ENCODE peak calls at places on chromosome 7, in ten cellular contexts. D is GM23338, Z is cardiac muscle cell, H is astrocyte, G is HAP-1, X is GM23248, K is PC-3, N is colonic mucosa, E is IMR-90, O is stomach. B is an unnamed sample.
A peak's percentile ranks its signal among the peaks of the same experiment; 100 is the strongest.

GRCh38 chr7:155815332-155816191 is 3.3 kb upstream of the SHH start:
- DNase-seq in E (peak; percentile 43), H (no peak), X (peak; percentile 69), O (peak; percentile 76), N (peak; percentile 82), D (peak; percentile 87), Z (peak; percentile 34), K (peak; percentile 76), G (peak; percentile 25), B (peak; percentile 53)

GRCh38 chr7:17900464-17900863 is 39.8 kb downstream of the SNX13 start:
- DNase-seq in Z (no peak), O (no peak), N (no peak), X (no peak), G (no peak), K (no peak), E (no peak), H (no peak), D (no peak), B (no peak)

GRCh38 chr7:50092579-50093411 is at the start of gene ZPBP:
- DNase-seq in Z (peak; percentile 47), X (peak; percentile 52), D (peak; percentile 76), H (peak; percentile 1), O (no peak), K (peak; percentile 67), N (peak; percentile 44), G (peak; percentile 48), E (peak; percentile 4), B (peak; percentile 38)

GRCh38 chr7:47783456-47784240 is 164.6 kb downstream of the PKD1L1 start:
- DNase-seq in X (peak; percentile 94), O (no peak), Z (no peak), N (no peak), H (peak; percentile 99), E (peak; percentile 98), D (no peak), G (peak; percentile 61), K (peak; percentile 93), B (peak; percentile 94)

GRCh38 chr7:18958627-18959026 is 158.8 kb downstream of the TWIST1 start:
- DNase-seq in E (peak; percentile 85), D (no peak), X (peak; percentile 60), N (no peak), K (peak; percentile 67), H (peak; percentile 81), G (no peak), Z (no peak), O (no peak), B (peak; percentile 36)

GRCh38 chr7:30851651-30852359 is 59.8 kb upstream of the AQP1 start:
- DNase-seq in D (peak; percentile 13), G (no peak), N (no peak), K (no peak), E (no peak), Z (no peak), O (no peak), H (no peak), X (peak; percentile 74), B (peak; percentile 59)

GRCh38 chr7:70720191-70720873 is 411.6 kb upstream of the GALNT17 start:
- DNase-seq in X (no peak), E (no peak), K (no peak), Z (no peak), N (no peak), O (no peak), D (peak; percentile 43), H (no peak), G (no peak), B (no peak)

GRCh38 chr7:138781004-138781403 is 16.8 kb upstream of the TMEM213 start:
- DNase-seq in E (no peak), D (no peak), N (no peak), G (no peak), H (no peak), O (no peak), X (no peak), K (no peak), Z (no peak), B (no peak)

GRCh38 chr7:131327626-131328386 is at the start of gene MKLN1:
- DNase-seq in K (peak; percentile 85), H (peak; percentile 71), E (peak; percentile 85), G (peak; percentile 90), D (peak; percentile 97), O (peak; percentile 96), X (peak; percentile 97), Z (peak; percentile 97), N (peak; percentile 92), B (peak; percentile 97)

GRCh38 chr7:55133630-55134392 is 115.0 kb downstream of the EGFR start:
- DNase-seq in H (peak; percentile 99), K (peak; percentile 96), E (peak; percentile 99), X (peak; percentile 99), O (peak; percentile 51), Z (peak; percentile 20), N (no peak), G (no peak), D (no peak), B (peak; percentile 97)

GRCh38 chr7:148754912-148755311 is 56.2 kb downstream of the CUL1 start:
- DNase-seq in G (no peak), Z (no peak), O (no peak), D (no peak), K (no peak), X (no peak), H (no peak), N (no peak), E (no peak), B (no peak)

GRCh38 chr7:134690614-134691504 is 44.2 kb downstream of the BPGM start:
- DNase-seq in G (no peak), X (peak; percentile 39), N (no peak), O (no peak), Z (no peak), D (no peak), E (peak; percentile 24), K (no peak), H (peak; percentile 85), B (peak; percentile 73)

GRCh38 chr7:128032605-128033235 is 1.5 kb upstream of the LRRC4 start:
- DNase-seq in X (peak; percentile 78), E (peak; percentile 28), O (no peak), D (peak; percentile 57), H (no peak), Z (no peak), N (no peak), K (no peak), G (no peak), B (no peak)

GRCh38 chr7:18457832-18458231 is 37.7 kb upstream of the HDAC9 start:
- DNase-seq in O (no peak), X (no peak), E (no peak), N (no peak), D (no peak), K (no peak), G (no peak), H (no peak), Z (no peak), B (no peak)

GRCh38 chr7:143369678-143370651 is 7.5 kb upstream of the FAM131B start:
- DNase-seq in D (peak; percentile 92), Z (no peak), K (no peak), H (no peak), O (no peak), G (no peak), E (no peak), X (no peak), N (peak; percentile 73), B (no peak)

GRCh38 chr7:79461660-79462059 is 8.2 kb upstream of the MAGI2 start:
- DNase-seq in O (no peak), X (peak; percentile 75), N (no peak), K (peak; percentile 86), H (peak; percentile 68), D (no peak), G (peak; percentile 63), E (peak; percentile 91), Z (no peak), B (peak; percentile 79)

DNA sequence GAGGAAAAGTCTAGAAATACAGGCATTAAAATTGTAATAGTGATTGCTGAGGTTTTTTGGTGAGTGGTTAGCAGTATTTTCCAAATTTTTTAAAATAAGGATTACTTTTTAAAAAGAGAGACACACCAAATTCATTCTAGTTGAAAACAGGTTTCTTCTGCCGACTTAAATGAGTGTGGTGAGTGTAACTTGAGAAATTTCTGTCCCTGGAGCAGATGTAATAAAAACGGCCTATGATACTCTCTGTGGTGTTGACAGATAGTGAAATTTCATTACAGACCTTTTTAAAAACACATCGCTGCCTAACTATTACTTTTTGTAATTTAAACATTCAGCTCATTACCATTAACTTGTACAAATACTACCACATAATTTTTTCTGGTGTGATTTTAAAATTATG is 90.1 kb downstream of the CYP51A1 start:
- DNase-seq in G (no peak), H (no peak), K (no peak), O (no peak), X (no peak), Z (no peak), E (no peak), N (no peak), D (no peak), B (no peak)
- H3K4me1 ChIP-seq in G (no peaks in the 10 kb centered on the region), H (no peaks in the 10 kb centered on the region), K (no peaks in the 10 kb centered on the region), O (peaks cover 48% of the 10 kb centered on the region), X (no peaks in the 10 kb centered on the region), Z (peaks cover 47% of the 10 kb centered on the region), E (peaks cover 2% of the 10 kb centered on the region), N (no peaks in the 10 kb centered on the region), D (no peaks in the 10 kb centered on the region), B (no peaks in the 10 kb centered on the region)

DNA sequence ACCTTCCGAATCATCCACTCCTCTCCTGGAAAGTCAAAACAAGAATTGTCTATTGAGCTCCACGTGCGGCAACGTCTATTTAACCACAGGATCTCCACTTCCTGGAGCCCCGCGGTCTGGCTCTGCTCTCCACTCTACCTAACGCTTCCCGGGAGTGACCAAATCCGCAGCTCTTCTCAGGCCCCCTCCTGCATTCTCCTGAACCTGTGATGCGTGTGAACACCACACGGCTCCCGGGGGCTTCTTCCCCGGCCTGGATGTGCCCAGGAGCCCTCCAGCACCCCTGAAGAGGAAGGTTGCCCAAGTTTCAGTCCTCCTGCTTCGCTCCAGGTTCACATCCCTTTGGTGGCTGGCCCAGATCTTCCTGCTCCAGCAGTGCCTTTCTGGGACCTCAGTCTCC is 7.2 kb downstream of the ZNF467 start:
- DNase-seq in N (no peak), K (no peak), Z (no peak), G (no peak), X (no peak), O (no peak), D (peak; percentile 34), E (no peak), H (no peak), B (no peak)
- H3K27me3 ChIP-seq in N (peaks cover 25% of the 10 kb centered on the region), K (no peaks in the 10 kb centered on the region), Z (peaks cover 84% of the 10 kb centered on the region), G (no peaks in the 10 kb centered on the region), X (peaks cover 25% of the 10 kb centered on the region), O (no peaks in the 10 kb centered on the region), D (peaks cover 100% of the 10 kb centered on the region), E (peaks cover 12% of the 10 kb centered on the region), H (peaks cover 75% of the 10 kb centered on the region), B (peaks cover 69% of the 10 kb centered on the region)

DNA sequence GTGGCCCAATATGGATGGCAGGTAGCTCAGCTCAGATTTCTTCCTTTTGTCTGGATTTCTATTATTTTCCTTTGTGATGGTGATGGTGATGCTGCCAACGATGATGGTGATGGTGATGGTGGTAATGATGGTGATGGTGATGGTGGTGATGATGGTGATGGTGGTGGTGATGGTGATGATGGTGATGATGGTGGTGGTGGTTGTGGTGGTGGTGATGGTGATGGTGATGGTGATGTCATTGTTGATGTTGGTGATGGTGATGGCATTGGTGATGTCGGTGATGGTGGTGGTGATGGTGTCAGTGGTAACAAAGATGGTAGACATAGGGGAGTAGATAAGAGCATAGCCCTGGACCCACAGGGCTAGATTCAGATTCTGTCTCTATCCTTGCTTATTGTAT is 25.4 kb downstream of the TTYH3 start:
- DNase-seq in D (no peak), G (no peak), E (no peak), N (no peak), H (no peak), Z (no peak), K (no peak), O (no peak), X (no peak), B (no peak)
- H3K36me3 ChIP-seq in D (peaks cover 3% of the 10 kb centered on the region), G (peaks cover 7% of the 10 kb centered on the region), E (peaks cover 63% of the 10 kb centered on the region), N (no peaks in the 10 kb centered on the region), H (no peaks in the 10 kb centered on the region), Z (peaks cover 23% of the 10 kb centered on the region), K (no peaks in the 10 kb centered on the region), O (peaks cover 61% of the 10 kb centered on the region), X (no peaks in the 10 kb centered on the region), B (peaks cover 13% of the 10 kb centered on the region)

GRCh38 chr7:151246161-151247015 is 2.1 kb downstream of the SMARCD3 start:
- DNase-seq in X (peak; percentile 59), E (no peak), K (no peak), D (peak; percentile 45), O (no peak), G (no peak), N (no peak), H (no peak), Z (peak; percentile 5), B (no peak)
- H3K4me1 ChIP-seq in X (peaks cover 13% of the 10 kb centered on the region), E (peaks cover 38% of the 10 kb centered on the region), K (peaks cover 4% of the 10 kb centered on the region), D (peaks cover 44% of the 10 kb centered on the region), O (peaks cover 88% of the 10 kb centered on the region), G (peaks cover 46% of the 10 kb centered on the region), N (peaks cover 8% of the 10 kb centered on the region), H (peaks cover 49% of the 10 kb centered on the region), Z (peaks cover 46% of the 10 kb centered on the region), B (peaks cover 64% of the 10 kb centered on the region)